ENCODE peak calls at places on chromosomes 7 and 10, in four cellular contexts. F is vagina, Z is breast epithelium, E is PC-3. R is an unnamed sample. For H3K27me3, the result is how much of the 10 kb centered on the place peaks cover.

GRCh38 chr7:105496501-105496900 is 25.6 kb downstream of the PUS7 start:
- DNase-seq in F (no peak), Z (no peak), E (peak), R (no peak)

GRCh38 chr10:64159910-64160872 is 639.0 kb downstream of the REEP3 start:
- DNase-seq in F (no peak), Z (no peak), E (no peak), R (no peak)

GRCh38 chr7:39541493-39541892 is 24.7 kb upstream of the YAE1 start:
- DNase-seq in F (no peak), Z (no peak), E (no peak), R (no peak)

GRCh38 chr7:71733108-71733870 is 601.3 kb downstream of the GALNT17 start:
- DNase-seq in F (no peak), Z (peak), E (peak), R (peak)

GRCh38 chr7:21476429-21476828 is 48.5 kb downstream of the SP4 start:
- DNase-seq in F (no peak), Z (no peak), E (no peak), R (no peak)

GRCh38 chr7:37108615-37109014 is 340.0 kb downstream of the ELMO1 start:
- DNase-seq in F (no peak), Z (no peak), E (no peak), R (no peak)

GRCh38 chr10:44724415-44725174 is 186.5 kb upstream of the TMEM72 start:
- DNase-seq in F (no peak), Z (no peak), E (peak), R (no peak)

GRCh38 chr7:52944916-52945315 is 90.5 kb upstream of the POM121L12 start:
- DNase-seq in F (no peak), Z (no peak), E (peak), R (no peak)

GRCh38 chr10:119421887-119422684 is 120.4 kb downstream of the RGS10 start:
- DNase-seq in F (no peak), Z (no peak), E (no peak), R (no peak)

GRCh38 chr10:34528320-34528719 is 286.8 kb downstream of the PARD3 start:
- DNase-seq in F (no peak), Z (no peak), E (peak), R (no peak)

GRCh38 chr7:75565129-75565528 is 73.0 kb downstream of the SPDYE5 start:
- DNase-seq in F (no peak), Z (peak), E (peak), R (no peak)

GRCh38 chr7:13291010-13291409 is 603.6 kb downstream of the ARL4A start:
- DNase-seq in F (no peak), Z (no peak), E (peak), R (no peak)

GRCh38 chr10:86438091-86438749 is 71.6 kb upstream of the GRID1 start:
- DNase-seq in F (no peak), Z (no peak), E (no peak), R (no peak)

GRCh38 chr7:35255909-35256876 is 2.3 kb upstream of the TBX20 start:
- DNase-seq in F (no peak), Z (no peak), E (no peak), R (no peak)

GRCh38 chr7:115749924-115750323 is 280.6 kb downstream of the TFEC start:
- DNase-seq in F (no peak), Z (no peak), E (no peak), R (no peak)

GRCh38 chr7:73977626-73978618 is 50.1 kb upstream of the ELN start:
- DNase-seq in F (peak), Z (no peak), E (no peak), R (no peak)

GRCh38 chr10:48791267-48791928 is 106.7 kb downstream of the WDFY4 start:
- DNase-seq in F (no peak), Z (no peak), E (no peak), R (no peak)

GRCh38 chr7:74083117-74083876 is at the start of gene LIMK1:
- DNase-seq in F (no peak), Z (peak), E (peak), R (peak)

GRCh38 chr7:53315986-53316385 is 280.6 kb downstream of the POM121L12 start:
- DNase-seq in F (no peak), Z (peak), E (peak), R (no peak)

GRCh38 chr7:131543298-131543697 is 13.1 kb downstream of the PODXL start:
- DNase-seq in F (no peak), Z (no peak), E (no peak), R (no peak)

GRCh38 chr7:30583181-30583580 is 11.5 kb upstream of the GARS1 start:
- DNase-seq in F (no peak), Z (no peak), E (no peak), R (no peak)

GRCh38 chr7:130329466-130329865 is 15.2 kb upstream of the CPA5 start:
- DNase-seq in F (no peak), Z (no peak), E (no peak), R (no peak)

GRCh38 chr10:47239211-47239610 is 60.8 kb upstream of the GDF10 start:
- DNase-seq in F (no peak), Z (no peak), E (no peak), R (no peak)

GRCh38 chr10:25063157-25063556 is 46.7 kb downstream of the THNSL1 start:
- DNase-seq in F (no peak), Z (no peak), E (no peak), R (no peak)

GRCh38 chr7:121831320-121831719 is 41.6 kb upstream of the PTPRZ1 start:
- DNase-seq in F (no peak), Z (no peak), E (no peak), R (no peak)

GRCh38 chr10:119665901-119666708 is 14.9 kb downstream of the BAG3 start:
- DNase-seq in F (no peak), Z (no peak), E (no peak), R (no peak)

GRCh38 chr10:88236121-88236743 is 346.9 kb downstream of the RNLS start:
- DNase-seq in F (no peak), Z (no peak), E (no peak), R (no peak)

DNA sequence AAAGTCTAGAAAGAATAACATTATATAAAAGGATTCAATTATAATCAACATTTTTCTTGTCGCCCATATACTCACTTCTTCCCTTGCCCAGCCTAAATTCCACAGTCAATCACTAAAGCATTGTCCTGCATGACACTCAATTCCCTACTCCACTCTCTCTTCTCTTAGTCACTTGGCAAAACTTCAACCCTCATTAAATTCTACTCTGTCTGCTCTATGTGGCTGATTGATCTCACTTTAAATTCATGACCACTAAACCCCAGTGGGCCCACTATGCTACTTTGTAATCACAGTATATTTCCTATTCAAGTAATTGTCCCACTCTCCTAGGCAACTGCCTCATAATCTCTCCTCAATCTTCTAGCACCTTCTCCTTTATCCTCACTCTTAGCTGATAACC is 54.1 kb downstream of the MTERF1 start:
- DNase-seq in F (no peak), Z (no peak), E (peak), R (no peak)
- H3K4me3 ChIP-seq in F (no peak), Z (no peak), E (no peak), R (no peak)

GRCh38 chr10:100684688-100685235 is 60.6 kb upstream of the PAX2 start:
- DNase-seq in F (no peak), Z (no peak), E (no peak), R (no peak)
- H3K27me3 ChIP-seq in F (under half), Z (half or more), E (half or more), R (under half)

GRCh38 chr10:57846307-57847065 is 421.2 kb downstream of the IPMK start:
- DNase-seq in F (no peak), Z (no peak), E (no peak), R (no peak)

GRCh38 chr10:57849726-57850357 is 417.9 kb downstream of the IPMK start:
- DNase-seq in F (no peak), Z (no peak), E (peak), R (no peak)

DNA sequence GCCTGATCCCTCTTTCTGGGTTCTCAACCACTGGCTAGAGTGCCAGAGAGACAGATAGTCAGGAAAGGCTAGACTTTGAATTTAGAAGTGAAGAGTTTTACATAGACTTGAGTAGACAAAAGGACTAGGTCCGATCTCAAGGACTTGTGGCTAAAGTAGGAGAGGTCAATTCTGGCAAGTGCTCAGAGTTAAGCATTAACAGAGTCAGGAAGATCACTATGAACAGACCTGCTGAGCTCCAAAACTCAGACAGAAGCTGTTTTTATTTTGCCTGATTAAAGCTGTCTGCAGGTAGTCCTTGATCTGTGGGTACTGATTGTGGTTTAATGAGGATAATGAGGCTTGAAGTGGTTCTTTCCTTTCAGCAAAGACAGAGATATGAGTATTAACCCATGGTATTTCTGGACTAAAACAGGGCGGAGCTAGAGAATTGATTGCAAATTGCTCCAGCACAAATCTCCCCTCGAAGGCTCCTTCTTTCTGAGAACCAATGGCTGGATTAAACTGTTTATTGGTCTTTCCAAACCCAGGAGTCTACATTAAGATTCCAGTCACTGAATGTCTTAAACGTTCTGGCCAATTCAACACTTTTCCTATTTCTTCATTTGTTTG is 423.2 kb downstream of the IPMK start:
- DNase-seq in F (no peak), Z (no peak), E (no peak), R (no peak)
- H3K4me3 ChIP-seq in F (no peak), Z (no peak), E (no peak), R (no peak)

DNA sequence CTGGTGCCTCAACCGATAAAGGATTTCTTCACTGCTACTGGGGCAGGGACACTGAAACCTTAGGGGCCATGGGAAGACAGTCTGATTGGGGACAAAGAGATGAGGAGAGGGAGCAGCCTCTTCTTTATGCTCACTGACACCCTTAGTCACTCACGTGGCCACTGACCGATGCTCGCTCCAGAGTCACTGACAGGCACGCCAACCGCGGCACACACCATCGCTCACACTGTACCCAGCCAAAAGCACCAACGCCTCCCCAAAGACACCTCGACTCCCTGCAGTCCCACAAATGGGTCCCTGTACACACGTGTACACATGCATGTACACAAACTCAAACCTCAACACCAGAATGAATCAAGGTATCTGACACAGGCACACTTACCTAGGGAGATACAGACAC is 35.3 kb upstream of the SLF2 start:
- DNase-seq in F (no peak), Z (no peak), E (no peak), R (no peak)
- H3K27me3 ChIP-seq in F (under half), Z (under half), E (under half), R (under half)

GRCh38 chr7:27172823-27173411 is 1.2 kb downstream of the HOXA10 start:
- DNase-seq in F (no peak), Z (no peak), E (peak), R (no peak)

GRCh38 chr7:27171636-27172387 is 2.3 kb downstream of the HOXA10 start:
- DNase-seq in F (no peak), Z (no peak), E (no peak), R (no peak)

GRCh38 chr7:27170936-27171635 is 3.0 kb downstream of the HOXA10 start:
- DNase-seq in F (no peak), Z (no peak), E (peak), R (no peak)

GRCh38 chr7:27173412-27174076 is 576 bp downstream of the HOXA10 start:
- DNase-seq in F (no peak), Z (no peak), E (no peak), R (no peak)

DNA sequence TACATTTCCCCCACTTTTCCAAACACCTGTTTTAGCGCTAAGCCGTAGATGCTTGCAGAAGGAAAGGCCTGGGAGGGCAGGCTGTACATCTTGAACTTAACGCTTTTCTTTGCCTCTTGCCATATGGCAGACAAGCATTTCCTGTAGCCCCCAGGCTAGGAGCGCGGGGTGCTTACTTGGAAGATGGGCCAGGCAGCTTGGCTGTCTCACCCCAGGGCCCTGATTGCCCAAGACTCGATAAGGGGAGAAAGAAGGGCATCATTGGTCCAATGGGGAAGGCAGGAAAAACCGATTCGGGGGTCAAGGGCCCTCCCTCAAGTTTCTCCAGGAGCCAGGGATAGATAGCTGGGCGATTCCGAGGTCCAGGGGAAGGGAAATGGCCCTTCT is 1.7 kb downstream of the HOXA10 start:
- DNase-seq in F (no peak), Z (no peak), E (no peak), R (no peak)
- H3K4me3 ChIP-seq in F (peak), Z (peak), E (peak), R (no peak)

DNA sequence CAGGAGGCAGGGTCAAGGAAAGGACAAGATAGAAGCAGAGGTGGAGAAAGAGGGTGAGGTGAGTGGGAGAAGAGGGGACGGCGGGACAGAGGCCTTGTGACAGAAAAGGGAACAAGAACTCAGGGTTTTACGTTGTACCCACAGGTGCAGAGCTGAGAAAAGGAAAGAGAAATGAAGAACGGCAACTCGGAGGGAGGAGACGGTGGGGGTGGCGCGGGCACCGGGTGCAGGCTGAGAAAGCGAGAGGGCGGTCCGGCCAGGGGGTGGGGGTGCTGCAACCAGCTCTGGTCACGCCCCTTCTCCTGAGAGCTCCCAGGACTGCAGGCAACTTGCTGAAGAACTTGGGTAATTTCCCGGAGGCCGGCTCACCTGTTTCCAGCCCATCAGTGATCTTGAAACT is 65.3 kb downstream of the CARD11 start:
- DNase-seq in F (no peak), Z (peak), E (peak), R (peak)
- H3K27me3 ChIP-seq in F (under half), Z (under half), E (under half), R (under half)

R was measured in GM06990.